ENCODE peak calls at places on chromosomes 11 and 22, in nine cellular contexts. Z is NCI-H748 treated with DMSO at 0.1 percent for 48 hours; O is midbrain; R is CD8-positive, alpha-beta T cell; C is ELF-1; T is HTR-8/SVneo; U is activated CD4-positive, CD25-positive, alpha-beta regulatory T cell; W is mesothelial cell of epicardium; J is kidney tubule cell. H is an unnamed sample.

GRCh38 chr11:103525069-103525468 is 415.8 kb downstream of the DYNC2H1 start:
- DNase-seq in Z (no peak), T (peak; percentile 41), R (no peak), W (no peak), J (peak; percentile 86), C (no peak), O (no peak), U (no peak), H (no peak)

GRCh38 chr22:44352378-44353062 is 39.8 kb upstream of the SHISAL1 start:
- DNase-seq in O (no peak), T (no peak), U (no peak), R (no peak), W (no peak), C (no peak), Z (no peak), J (no peak), H (no peak)

GRCh38 chr11:127843483-127844396 is 743.6 kb downstream of the ETS1 start:
- DNase-seq in C (peak; percentile 49), Z (peak; percentile 48), R (peak; percentile 3), W (peak; percentile 58), J (peak; percentile 60), T (peak; percentile 10), O (peak; percentile 65), U (peak; percentile 21), H (peak; percentile 58)

GRCh38 chr22:50209893-50210292 is 9.1 kb downstream of the SELENOO start:
- DNase-seq in O (peak; percentile 39), T (peak; percentile 53), J (peak; percentile 59), R (peak; percentile 49), Z (peak; percentile 21), C (peak; percentile 44), U (peak; percentile 46), W (no peak), H (peak; percentile 54)

GRCh38 chr22:38947321-38948112 is 9.9 kb upstream of the APOBEC3A start:
- DNase-seq in J (peak; percentile 57), R (no peak), C (no peak), O (no peak), U (no peak), W (no peak), T (no peak), Z (no peak), H (no peak)

GRCh38 chr11:106786251-106786650 is 232.0 kb downstream of the GUCY1A2 start:
- DNase-seq in R (no peak), W (no peak), Z (no peak), C (no peak), T (no peak), U (no peak), J (no peak), O (no peak), H (no peak)

GRCh38 chr11:59115556-59115955 is 8.5 kb downstream of the FAM111B start:
- DNase-seq in T (no peak), C (no peak), U (no peak), R (no peak), O (no peak), J (no peak), Z (no peak), W (no peak), H (no peak)

GRCh38 chr11:10909141-10909883 is 51.5 kb upstream of the ZBED5 start:
- DNase-seq in Z (no peak), O (no peak), U (no peak), C (no peak), J (peak; percentile 37), W (no peak), T (no peak), R (no peak), H (no peak)

GRCh38 chr11:1007279-1007678 is 29.2 kb downstream of the MUC6 start:
- DNase-seq in J (no peak), O (no peak), Z (no peak), R (no peak), U (no peak), T (no peak), C (no peak), W (no peak), H (no peak)

GRCh38 chr11:20493340-20493739 is 105.8 kb downstream of the PRMT3 start:
- DNase-seq in W (no peak), Z (no peak), R (no peak), T (no peak), J (no peak), U (no peak), O (no peak), C (no peak), H (no peak)

GRCh38 chr11:121741954-121742361 is 289.2 kb upstream of the SORL1-AS1 start:
- DNase-seq in U (no peak), J (no peak), O (peak; percentile 70), W (no peak), Z (no peak), R (no peak), T (no peak), C (no peak), H (peak; percentile 75)

GRCh38 chr11:10452211-10452767 is 2.8 kb upstream of the AMPD3 start:
- DNase-seq in J (peak; percentile 48), U (no peak), W (no peak), R (no peak), C (no peak), Z (no peak), T (no peak), O (peak; percentile 74), H (peak; percentile 81)

GRCh38 chr22:36922097-36922608 is 8.7 kb downstream of the CSF2RB start:
- DNase-seq in U (no peak), T (peak; percentile 22), J (peak; percentile 23), O (no peak), C (peak; percentile 76), W (no peak), Z (no peak), R (no peak), H (no peak)

GRCh38 chr11:99268895-99269294 is 248.1 kb downstream of the CNTN5 start:
- DNase-seq in C (no peak), J (no peak), T (no peak), Z (peak; percentile 72), R (no peak), W (no peak), U (no peak), O (no peak), H (no peak)

GRCh38 chr11:35602979-35603378 is 15.3 kb upstream of the FJX1 start:
- DNase-seq in R (no peak), T (no peak), J (no peak), U (no peak), O (no peak), W (no peak), C (no peak), Z (no peak), H (no peak)

GRCh38 chr11:99522467-99523173 is 501.9 kb downstream of the CNTN5 start:
- DNase-seq in J (no peak), W (no peak), O (no peak), Z (no peak), R (no peak), C (no peak), U (no peak), T (no peak), H (no peak)

GRCh38 chr11:74926304-74927030 is 22.4 kb downstream of the XRRA1 start:
- DNase-seq in T (no peak), O (no peak), R (no peak), W (no peak), J (peak; percentile 19), U (no peak), Z (no peak), C (no peak), H (no peak)

GRCh38 chr11:117315285-117316196 is 515 bp downstream of the BACE1 start:
- DNase-seq in C (peak; percentile 23), O (no peak), U (no peak), T (no peak), J (no peak), Z (no peak), W (no peak), R (no peak), H (no peak)

GRCh38 chr11:66264893-66265292 is 3.5 kb upstream of the RAB1B start:
- DNase-seq in T (no peak), O (no peak), W (no peak), C (peak; percentile 83), Z (no peak), J (peak; percentile 31), U (no peak), R (no peak), H (no peak)

GRCh38 chr11:72237112-72237931 is 6.7 kb downstream of the PHOX2A start:
- DNase-seq in C (no peak), Z (no peak), J (no peak), R (no peak), U (no peak), T (no peak), W (no peak), O (no peak), H (no peak)